ENCODE peak calls at places on chromosome 11, in six cellular contexts. J is NCI-H1105; L is transverse colon; Y is mesenchymal stem cell; U is stimulated activated CD8-positive, alpha-beta memory T cell treated with anti-CD3 and anti-CD28 coated beads, Interleukin-15, amount 100 ng/mL, for 1 hour; S is activated CD4-positive, alpha-beta T cell treated with anti-CD3 and anti-CD28 coated beads for 48 hours. K is an unnamed sample.

GRCh38 chr11:71119656-71120269 is 132.6 kb downstream of the SHANK2 start:
- DNase-seq in Y (no peak), U (no peak), L (no peak), S (no peak), J (no peak), K (no peak)

GRCh38 chr11:128040603-128041002 is 546.8 kb downstream of the ETS1 start:
- DNase-seq in S (no peak), U (no peak), J (no peak), L (no peak), Y (peak; percentile 24), K (no peak)

GRCh38 chr11:125588505-125588904 is 4.1 kb upstream of the STT3A start:
- DNase-seq in Y (peak; percentile 8), S (no peak), L (no peak), U (no peak), J (no peak), K (no peak)

GRCh38 chr11:109435121-109435742 is 13.2 kb downstream of the C11orf87 start:
- DNase-seq in S (no peak), J (no peak), Y (no peak), U (no peak), L (no peak), K (no peak)

GRCh38 chr11:105106140-105106539 is 33.4 kb downstream of the CARD18 start:
- DNase-seq in L (no peak), J (no peak), U (no peak), S (no peak), Y (no peak), K (no peak)

GRCh38 chr11:94877446-94878200 is 95.7 kb downstream of the CWC15 start:
- DNase-seq in S (no peak), L (no peak), U (no peak), J (no peak), Y (peak; percentile 39), K (no peak)

GRCh38 chr11:60788401-60789110 is 3.4 kb downstream of the MS4A10 start:
- DNase-seq in S (no peak), J (no peak), Y (no peak), L (no peak), U (no peak), K (peak; percentile 60)

GRCh38 chr11:79028214-79028613 is 412.6 kb downstream of the TENM4 start:
- DNase-seq in Y (no peak), J (no peak), U (no peak), S (no peak), L (no peak), K (no peak)

GRCh38 chr11:59918987-59919589 is 19.1 kb upstream of the OOSP1 start:
- DNase-seq in U (no peak), J (no peak), Y (peak; percentile 61), S (peak; percentile 38), L (peak; percentile 45), K (no peak)

K was measured in NCI-H524.